ENCODE peak calls at places on chromosomes 5 and 9, in eight cellular contexts. W, C, N, B, A, D, Y and G are unnamed samples.
A peak's percentile ranks its signal among the peaks of the same experiment; 100 is the strongest.

GRCh38 chr5:78574157-78574673 is 74.4 kb downstream of the LHFPL2 start:
- DNase-seq in Y (no peak), B (no peak), A (no peak), C (no peak), N (no peak), W (peak; percentile 66), D (no peak), G (no peak)

GRCh38 chr9:131582466-131583341 is 37.4 kb downstream of the PRRT1B start:
- DNase-seq in D (no peak), Y (no peak), B (no peak), A (no peak), N (no peak), W (no peak), C (no peak), G (no peak)

GRCh38 chr5:138352722-138353549 is 451 bp downstream of the KDM3B start:
- DNase-seq in Y (peak; percentile 43), N (peak; percentile 42), C (peak; percentile 55), B (peak; percentile 77), D (peak; percentile 28), W (peak; percentile 20), A (peak; percentile 43), G (peak; percentile 75)

GRCh38 chr5:65624570-65625555 is at the start of the genes SHLD3 and TRAPPC13:
- DNase-seq in W (peak; percentile 88), C (peak; percentile 32), N (peak; percentile 88), B (peak; percentile 96), A (peak; percentile 71), Y (peak; percentile 75), D (peak; percentile 86), G (peak; percentile 83)

GRCh38 chr9:121646992-121647391 is 4.4 kb upstream of the DAB2IP start:
- DNase-seq in D (no peak), Y (no peak), A (no peak), W (no peak), C (no peak), N (no peak), B (no peak), G (no peak)

GRCh38 chr5:139707445-139708003 is 59.4 kb downstream of the CXXC5 start:
- DNase-seq in Y (no peak), N (no peak), B (peak; percentile 89), W (no peak), D (no peak), A (no peak), C (no peak), G (no peak)

GRCh38 chr5:138354387-138354786 is 1.9 kb downstream of the KDM3B start:
- DNase-seq in B (peak; percentile 40), N (no peak), W (no peak), C (no peak), Y (no peak), A (no peak), D (no peak), G (no peak)

GRCh38 chr5:164672931-164673694 is 1167.7 kb downstream of the MAT2B start:
- DNase-seq in C (no peak), B (no peak), W (peak; percentile 7), D (no peak), Y (no peak), N (peak; percentile 12), A (no peak), G (peak; percentile 3)

GRCh38 chr5:171709930-171710329 is 75.7 kb upstream of the SMIM23 start:
- DNase-seq in D (no peak), N (no peak), C (no peak), W (no peak), B (peak; percentile 14), Y (no peak), A (no peak), G (no peak)

GRCh38 chr5:40991168-40991980 is 79.8 kb downstream of the MROH2B start:
- DNase-seq in B (no peak), D (no peak), W (peak; percentile 96), C (peak; percentile 54), A (no peak), Y (no peak), N (peak; percentile 2), G (no peak)

GRCh38 chr9:99108131-99108530 is 3.2 kb downstream of the TGFBR1 start:
- DNase-seq in D (no peak), Y (no peak), W (no peak), N (no peak), B (no peak), A (no peak), C (no peak), G (no peak)

GRCh38 chr5:107982703-107983425 is 312.1 kb upstream of the EFNA5 start:
- DNase-seq in D (peak; percentile 80), A (no peak), C (no peak), B (no peak), Y (no peak), N (no peak), W (no peak), G (no peak)

GRCh38 chr9:124351672-124352468 is 63.4 kb downstream of the PSMB7 start:
- DNase-seq in A (no peak), Y (no peak), D (no peak), C (no peak), B (no peak), N (no peak), W (no peak), G (no peak)

GRCh38 chr5:167918492-167919267 is 372.8 kb upstream of the WWC1 start:
- DNase-seq in Y (no peak), D (no peak), C (no peak), N (no peak), B (no peak), W (no peak), A (no peak), G (no peak)

GRCh38 chr9:26781906-26782305 is 110.7 kb downstream of the CAAP1 start:
- DNase-seq in A (no peak), D (peak; percentile 21), B (no peak), W (no peak), C (no peak), Y (no peak), N (no peak), G (no peak)

GRCh38 chr9:88521308-88521707 is 13.7 kb upstream of the NXNL2 start:
- DNase-seq in B (no peak), C (no peak), W (no peak), Y (no peak), A (no peak), N (no peak), D (no peak), G (no peak)

GRCh38 chr5:44048268-44048984 is 340.8 kb downstream of the FGF10 start:
- DNase-seq in A (no peak), N (no peak), D (no peak), B (no peak), C (no peak), Y (peak; percentile 35), W (peak; percentile 67), G (no peak)

GRCh38 chr5:68443091-68443490 is 227.5 kb downstream of the PIK3R1 start:
- DNase-seq in D (no peak), A (no peak), N (no peak), B (no peak), W (no peak), C (no peak), Y (no peak), G (no peak)

GRCh38 chr5:134769206-134769605 is 10.6 kb downstream of the DDX46 start:
- DNase-seq in D (no peak), W (peak; percentile 68), A (no peak), B (no peak), Y (no peak), C (no peak), N (peak; percentile 88), G (peak; percentile 20)

GRCh38 chr5:150317048-150318003 is 14.6 kb upstream of the ARSI start:
- DNase-seq in W (peak; percentile 99), Y (peak; percentile 94), B (peak; percentile 94), D (no peak), A (no peak), N (peak; percentile 100), C (no peak), G (peak; percentile 89)